ENCODE peak calls at places on chromosomes 16 and 17, in ten cellular contexts. G is dermis blood vessel endothelial cell, H is hypothalamus, X is cardiac muscle cell, V is H7, A is HT1080, E is NCI-H1105, W is ELF-1, K is tibial nerve, R is ACHN. C is an unnamed sample.

GRCh38 chr16:56662357-56663354 is 4.9 kb downstream of the MT1F start:
- DNase-seq in W (no peak), K (no peak), R (no peak), E (no peak), H (no peak), V (peak), A (no peak), X (no peak), G (peak), C (no peak)

GRCh38 chr17:80116276-80116922 is 15.0 kb downstream of the GAA start:
- DNase-seq in A (no peak), R (no peak), H (no peak), E (no peak), X (no peak), W (no peak), V (no peak), G (peak), K (no peak), C (peak)

GRCh38 chr17:63039899-63040602 is 74.0 kb downstream of the TANC2 start:
- DNase-seq in W (no peak), V (no peak), H (no peak), E (no peak), R (peak), A (peak), G (no peak), X (peak), K (no peak), C (peak)

GRCh38 chr17:49775546-49776260 is 11.8 kb upstream of the FAM117A start:
- DNase-seq in E (no peak), V (no peak), G (peak), W (peak), X (peak), H (no peak), K (no peak), R (peak), A (no peak), C (peak)

GRCh38 chr16:79644977-79645667 is 44.6 kb upstream of the MAF start:
- DNase-seq in V (no peak), R (no peak), E (no peak), H (no peak), X (no peak), G (no peak), A (no peak), W (no peak), K (no peak), C (no peak)

GRCh38 chr17:17712268-17712924 is 31.1 kb downstream of the RAI1 start:
- DNase-seq in H (no peak), W (no peak), K (no peak), V (no peak), G (peak), X (peak), E (no peak), R (peak), A (peak), C (peak)

GRCh38 chr17:29870836-29871430 is 59.1 kb downstream of the SSH2 start:
- DNase-seq in G (no peak), W (no peak), E (no peak), V (no peak), X (no peak), K (no peak), A (no peak), H (no peak), R (no peak), C (no peak)

GRCh38 chr17:79907217-79907715 is 68.0 kb upstream of the CBX4 start:
- DNase-seq in K (no peak), H (no peak), E (no peak), V (peak), R (no peak), W (no peak), X (no peak), A (no peak), G (no peak), C (no peak)

GRCh38 chr17:41287050-41287449 is 11.6 kb downstream of the KRTAP9-7 start:
- DNase-seq in R (no peak), W (no peak), X (no peak), A (no peak), V (no peak), K (no peak), H (no peak), E (no peak), G (no peak), C (no peak)

GRCh38 chr17:36880506-36880905 is 56.8 kb upstream of the LHX1 start:
- DNase-seq in V (no peak), R (no peak), G (no peak), W (no peak), A (peak), H (no peak), K (no peak), X (no peak), E (no peak), C (no peak)

GRCh38 chr17:45925311-45925710 is 31.0 kb downstream of the MAPT start:
- DNase-seq in X (no peak), H (no peak), E (no peak), G (no peak), A (no peak), V (no peak), W (no peak), K (no peak), R (no peak), C (no peak)

GRCh38 chr17:78915872-78916632 is 9.1 kb downstream of the TIMP2 start:
- DNase-seq in E (no peak), H (no peak), R (no peak), A (peak), V (no peak), G (peak), W (no peak), X (peak), K (peak), C (no peak)

GRCh38 chr17:28725660-28726395 is at the start of gene TLCD1:
- DNase-seq in E (peak), H (peak), R (peak), V (peak), K (no peak), A (peak), W (peak), X (peak), G (peak), C (peak)

GRCh38 chr17:5585814-5586558 is 1.7 kb upstream of the NLRP1 start:
- DNase-seq in K (no peak), V (no peak), X (peak), W (no peak), G (no peak), E (peak), H (no peak), A (peak), R (peak), C (no peak)

GRCh38 chr17:78378225-78379133 is at the start of gene PGS1:
- DNase-seq in R (peak), G (peak), X (peak), A (peak), V (peak), K (peak), W (peak), H (peak), E (peak), C (peak)

GRCh38 chr16:24336491-24336890 is 80.4 kb downstream of the CACNG3 start:
- DNase-seq in R (no peak), E (no peak), W (no peak), A (no peak), H (no peak), X (no peak), G (no peak), V (no peak), K (no peak), C (no peak)

GRCh38 chr17:72890711-72891110 is 201.8 kb downstream of the SLC39A11 start:
- DNase-seq in R (peak), G (no peak), K (no peak), E (no peak), X (peak), V (no peak), A (peak), H (no peak), W (no peak), C (peak)

GRCh38 chr16:28491080-28491969 is 549 bp downstream of the CLN3 start:
- DNase-seq in R (peak), X (peak), K (peak), H (no peak), A (no peak), E (no peak), W (peak), V (peak), G (peak), C (no peak)